ENCODE peak calls at places on chromosomes 5 and 9, in nine cellular contexts. B, H, M, A, T, D, V, E and R are unnamed samples.

GRCh38 chr9:121819511-121820231 is 168.2 kb downstream of the DAB2IP start:
- DNase-seq in D (no peak), M (peak), B (no peak), V (no peak), H (no peak), T (peak), E (no peak), A (no peak), R (no peak)

GRCh38 chr9:3491450-3491849 is 34.4 kb downstream of the RFX3 start:
- DNase-seq in D (no peak), V (no peak), M (no peak), A (no peak), T (no peak), H (no peak), E (no peak), B (no peak), R (no peak)

GRCh38 chr5:171309526-171310333 is 682 bp downstream of the TLX3 start:
- DNase-seq in M (peak), E (no peak), B (peak), A (no peak), D (no peak), H (no peak), V (no peak), T (no peak), R (no peak)

GRCh38 chr5:110751902-110752762 is 13.3 kb downstream of the SLC25A46 start:
- DNase-seq in H (no peak), T (peak), E (no peak), B (no peak), D (peak), M (peak), V (peak), A (no peak), R (no peak)

GRCh38 chr5:150653145-150653761 is 7.8 kb upstream of the MYOZ3 start:
- DNase-seq in M (no peak), E (no peak), A (no peak), D (no peak), V (no peak), H (no peak), T (peak), B (no peak), R (no peak)

GRCh38 chr9:129933709-129934586 is 98.7 kb downstream of the USP20 start:
- DNase-seq in V (no peak), T (peak), H (no peak), D (no peak), E (no peak), B (no peak), A (no peak), M (no peak), R (no peak)

GRCh38 chr9:123453904-123454321 is 97.9 kb downstream of the CRB2 start:
- DNase-seq in A (peak), T (peak), E (no peak), V (no peak), D (no peak), H (no peak), B (no peak), M (no peak), R (no peak)

GRCh38 chr5:91245074-91245452 is 138.1 kb downstream of the ARRDC3 start:
- DNase-seq in A (no peak), M (no peak), B (no peak), D (no peak), H (no peak), E (no peak), V (no peak), T (no peak), R (no peak)

GRCh38 chr9:132577119-132577518 is 5.3 kb upstream of the BARHL1 start:
- DNase-seq in D (no peak), A (no peak), E (no peak), M (no peak), V (no peak), H (no peak), T (no peak), B (no peak), R (no peak)

GRCh38 chr9:3012245-3012644 is 168.3 kb upstream of the PUM3 start:
- DNase-seq in H (no peak), B (peak), V (no peak), A (no peak), T (no peak), E (no peak), M (no peak), D (no peak), R (no peak)

GRCh38 chr9:126154182-126154827 is 172.3 kb upstream of the MVB12B start:
- DNase-seq in V (no peak), M (no peak), H (no peak), D (no peak), T (no peak), A (peak), B (no peak), E (no peak), R (no peak)

GRCh38 chr9:126155756-126156664 is 170.6 kb upstream of the MVB12B start:
- DNase-seq in H (no peak), A (peak), V (no peak), M (no peak), D (no peak), B (no peak), T (no peak), E (no peak), R (no peak)

GRCh38 chr9:126153382-126153781 is 173.2 kb upstream of the MVB12B start:
- DNase-seq in B (no peak), V (no peak), A (no peak), H (no peak), M (no peak), T (no peak), D (no peak), E (no peak), R (no peak)

GRCh38 chr9:126156898-126157297 is 169.7 kb upstream of the MVB12B start:
- DNase-seq in A (no peak), B (no peak), V (no peak), M (no peak), H (no peak), T (no peak), E (no peak), D (no peak), R (no peak)

GRCh38 chr9:126154869-126155268 is 171.8 kb upstream of the MVB12B start:
- DNase-seq in E (no peak), M (no peak), D (no peak), A (no peak), V (no peak), H (no peak), B (no peak), T (no peak), R (no peak)
- TF ChIP-seq CTCF in E (no peak), M (no peak), D (no peak), A (no peak), V (no peak), H (no peak), B (no peak), T (no peak), R (no peak)

GRCh38 chr5:128085413-128085812 is 1.8 kb downstream of the SLC12A2 start:
- DNase-seq in T (no peak), V (no peak), E (no peak), B (no peak), H (no peak), A (no peak), D (no peak), M (no peak), R (no peak)

GRCh38 chr5:128084228-128085167 is 932 bp downstream of the SLC12A2 start:
- DNase-seq in H (peak), M (peak), E (no peak), V (no peak), T (peak), A (peak), B (no peak), D (no peak), R (peak)

GRCh38 chr5:128082551-128083032 is 974 bp upstream of the SLC12A2 start:
- DNase-seq in M (no peak), D (no peak), E (no peak), B (no peak), T (no peak), A (no peak), V (no peak), H (no peak), R (no peak)

GRCh38 chr5:128083033-128083810 is at the start of gene SLC12A2:
- DNase-seq in D (peak), V (peak), A (peak), M (peak), H (peak), B (peak), E (peak), T (peak), R (peak)

GRCh38 chr5:128083811-128084227 is 253 bp downstream of the SLC12A2 start:
- DNase-seq in V (no peak), D (no peak), M (no peak), E (no peak), T (no peak), A (no peak), B (no peak), H (no peak), R (peak)
- TF ChIP-seq CTCF in V (peak), D (peak), M (no peak), E (peak), T (no peak), A (no peak), B (no peak), H (no peak), R (peak)

GRCh38 chr9:128882677-128883590 is 1.0 kb downstream of the LRRC8A start:
- DNase-seq in D (no peak), M (peak), H (no peak), T (peak), V (no peak), E (no peak), A (no peak), B (no peak), R (no peak)

GRCh38 chr9:128885376-128885775 is 3.4 kb downstream of the LRRC8A start:
- DNase-seq in B (no peak), A (no peak), E (no peak), T (no peak), M (no peak), D (no peak), V (no peak), H (no peak), R (no peak)

GRCh38 chr9:128881627-128881883 is 195 bp downstream of the KYAT1 start:
- DNase-seq in B (no peak), A (no peak), M (no peak), D (no peak), V (no peak), H (no peak), E (no peak), T (no peak), R (no peak)

GRCh38 chr9:128884164-128884563 is 2.2 kb downstream of the LRRC8A start:
- DNase-seq in A (no peak), D (no peak), T (no peak), V (no peak), E (no peak), H (no peak), M (no peak), B (no peak), R (no peak)

GRCh38 chr9:128881884-128882676 is at the start of the genes KYAT1 and LRRC8A:
- DNase-seq in H (peak), V (peak), B (peak), E (peak), A (peak), D (peak), T (peak), M (peak), R (peak)
- TF ChIP-seq CTCF in H (no peak), V (no peak), B (no peak), E (no peak), A (no peak), D (no peak), T (peak), M (no peak), R (no peak)

GRCh38 chr5:160968480-160968879 is 116.5 kb upstream of the ATP10B start:
- DNase-seq in E (no peak), H (no peak), M (no peak), T (no peak), B (no peak), D (no peak), V (no peak), A (no peak), R (no peak)

DNA sequence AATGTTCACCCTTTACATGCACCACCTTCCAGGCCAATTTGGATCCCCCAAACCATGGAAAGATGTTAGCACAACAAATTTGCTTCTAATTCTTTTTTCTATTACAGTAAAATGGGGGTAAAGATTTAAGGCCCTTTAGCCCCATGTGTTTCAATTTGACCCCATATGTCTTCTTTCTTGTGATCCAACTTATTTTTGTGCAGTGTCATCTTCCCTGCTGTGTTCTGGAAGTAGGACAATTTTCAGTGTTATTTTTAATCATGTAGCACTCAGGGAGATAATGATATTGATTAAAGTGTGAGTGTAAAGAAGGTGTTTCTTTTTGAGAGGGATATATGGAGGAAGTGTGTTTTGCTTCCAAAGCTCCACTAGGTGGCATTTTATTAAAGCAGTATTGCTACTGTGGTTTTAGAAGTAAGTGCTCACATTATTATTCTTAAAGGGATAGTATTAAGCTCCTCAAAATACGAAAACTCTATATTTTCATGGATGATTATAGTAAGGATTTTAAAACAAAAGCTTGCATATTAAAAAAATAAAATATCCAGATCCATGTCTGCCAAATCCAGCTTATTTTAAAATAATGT is 118.7 kb upstream of the ATP10B start:
- DNase-seq in A (no peak), H (no peak), M (no peak), E (no peak), B (no peak), T (no peak), D (no peak), V (no peak), R (no peak)
- TF ChIP-seq CTCF in A (no peak), H (no peak), M (peak), E (no peak), B (no peak), T (no peak), D (peak), V (no peak), R (peak)

DNA sequence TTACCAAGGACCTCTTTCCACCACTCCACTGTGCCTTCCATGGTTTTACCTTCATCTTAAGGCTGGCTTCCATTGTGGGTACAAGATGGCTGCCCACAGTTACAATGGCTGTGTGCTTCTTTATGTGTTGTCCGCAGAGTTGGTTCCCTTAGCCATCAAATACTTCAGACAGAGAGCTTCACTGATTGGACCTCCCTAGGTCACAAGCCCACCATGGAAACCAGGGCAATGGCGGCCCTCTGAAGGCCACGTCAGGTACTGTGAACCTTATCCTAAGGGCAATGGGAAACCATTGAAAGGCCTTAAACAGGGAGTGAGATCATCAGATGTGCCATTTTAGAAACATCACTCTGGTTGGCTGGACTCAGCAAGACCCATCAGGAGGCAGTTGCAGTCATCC is 2.9 kb upstream of the ARHGEF39 start:
- DNase-seq in A (no peak), B (no peak), D (no peak), T (no peak), V (no peak), E (no peak), M (no peak), H (no peak), R (no peak)
- TF ChIP-seq CTCF in A (no peak), B (no peak), D (no peak), T (no peak), V (no peak), E (no peak), M (no peak), H (no peak), R (no peak)

DNA sequence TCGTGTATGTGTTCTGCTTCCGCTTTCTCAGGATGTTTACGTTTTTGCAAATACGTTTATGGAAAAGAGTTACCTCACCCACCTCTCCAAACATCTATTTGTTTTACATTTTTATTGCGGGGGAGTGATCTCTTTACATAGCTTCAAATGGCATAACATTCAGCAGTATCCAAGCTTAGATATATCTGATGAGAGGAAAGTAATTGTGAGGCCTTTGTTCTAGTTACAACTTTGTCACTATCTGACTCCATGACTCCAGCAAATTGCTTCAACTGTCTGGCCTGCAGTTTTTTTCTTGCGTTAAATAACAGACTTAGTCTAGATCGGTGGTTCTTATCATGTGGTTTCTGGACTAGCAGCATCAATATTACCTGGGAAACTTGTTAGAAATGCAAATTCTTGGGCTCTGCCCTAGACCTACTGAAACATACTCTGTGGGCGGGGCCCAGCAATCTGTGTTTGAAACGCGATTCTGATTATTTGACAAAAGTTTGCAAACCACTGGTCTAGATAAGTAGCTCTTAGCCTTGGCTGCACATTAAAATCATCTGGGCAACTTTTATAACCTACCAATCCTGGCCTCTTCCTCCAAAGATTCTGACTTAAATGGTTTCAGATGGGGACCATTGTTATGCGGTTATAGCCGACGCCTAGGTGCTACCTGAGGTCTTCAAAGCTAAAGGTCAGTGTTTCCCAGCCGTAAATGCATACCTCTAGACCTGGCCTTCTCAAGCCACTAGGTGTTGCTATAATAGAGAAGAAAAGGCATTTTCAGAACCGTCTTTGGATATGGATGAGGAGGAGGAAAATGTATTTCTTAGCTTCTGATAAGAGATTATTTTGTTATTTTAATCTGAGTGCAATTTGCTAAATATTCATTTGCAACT is 73.9 kb downstream of the C9orf85 start:
- DNase-seq in H (no peak), M (no peak), T (no peak), D (no peak), E (no peak), V (no peak), B (no peak), A (no peak), R (no peak)
- TF ChIP-seq CTCF in H (no peak), M (no peak), T (no peak), D (no peak), E (no peak), V (no peak), B (no peak), A (no peak), R (peak)

GRCh38 chr5:112529525-112529924 is 110.4 kb upstream of the EPB41L4A start:
- DNase-seq in D (no peak), A (no peak), M (peak), E (no peak), B (no peak), H (no peak), V (no peak), T (no peak), R (no peak)
- TF ChIP-seq CTCF in D (peak), A (no peak), M (peak), E (no peak), B (no peak), H (no peak), V (no peak), T (no peak), R (peak)

GRCh38 chr9:136108648-136109266 is 9.9 kb downstream of the TMEM250 start:
- DNase-seq in V (no peak), M (no peak), H (no peak), T (no peak), B (no peak), D (no peak), A (no peak), E (no peak), R (no peak)

GRCh38 chr9:136110082-136111061 is 8.3 kb downstream of the TMEM250 start:
- DNase-seq in M (no peak), H (no peak), B (no peak), D (no peak), T (peak), E (no peak), V (no peak), A (no peak), R (no peak)

GRCh38 chr9:136107953-136108647 is 10.6 kb downstream of the TMEM250 start:
- DNase-seq in T (no peak), E (no peak), H (no peak), D (no peak), A (no peak), B (no peak), M (no peak), V (no peak), R (no peak)

GRCh38 chr9:136111190-136111589 is 7.5 kb downstream of the TMEM250 start:
- DNase-seq in E (no peak), H (no peak), M (no peak), D (no peak), T (no peak), V (no peak), A (no peak), B (no peak), R (no peak)

DNA sequence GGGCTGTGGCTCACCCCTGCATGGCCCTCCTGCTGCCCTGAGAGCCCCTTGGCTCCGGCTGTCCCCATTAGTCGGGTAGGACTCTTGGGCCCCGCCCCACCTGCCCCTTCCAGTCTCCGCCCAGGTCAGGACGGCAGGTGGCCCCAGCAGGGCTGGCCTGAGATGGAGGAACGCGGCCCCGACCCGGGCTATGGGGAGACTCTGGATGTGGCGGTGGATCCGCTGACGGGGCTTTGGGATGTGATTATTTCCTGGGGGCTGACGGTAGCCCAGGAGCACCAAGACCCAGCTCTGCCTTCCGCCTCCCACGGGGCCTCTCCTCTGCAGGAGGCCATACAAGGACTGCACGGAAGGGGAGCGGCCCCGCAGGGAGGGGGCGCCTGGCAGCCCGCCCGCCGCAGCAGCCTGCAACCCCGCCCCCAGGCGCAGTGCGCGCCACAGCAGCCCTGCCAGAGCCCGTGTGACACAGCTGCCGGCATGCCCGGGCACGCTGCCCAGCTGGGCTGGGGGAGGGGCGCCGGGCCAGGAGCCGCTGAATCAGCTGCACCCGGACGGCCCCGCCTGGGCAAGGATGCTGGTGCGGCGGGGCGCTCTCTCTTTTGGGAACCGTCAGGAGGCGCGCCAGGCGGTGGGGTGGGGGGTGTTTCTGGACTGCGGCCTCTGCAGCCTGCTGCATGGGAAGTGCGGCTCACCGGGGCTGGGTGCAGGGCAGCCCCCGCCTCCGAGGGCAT is 9.2 kb downstream of the TMEM250 start:
- DNase-seq in D (peak), V (peak), M (peak), A (peak), E (peak), H (peak), B (peak), T (peak), R (peak)
- TF ChIP-seq CTCF in D (no peak), V (peak), M (no peak), A (no peak), E (peak), H (no peak), B (no peak), T (peak), R (no peak)

DNA sequence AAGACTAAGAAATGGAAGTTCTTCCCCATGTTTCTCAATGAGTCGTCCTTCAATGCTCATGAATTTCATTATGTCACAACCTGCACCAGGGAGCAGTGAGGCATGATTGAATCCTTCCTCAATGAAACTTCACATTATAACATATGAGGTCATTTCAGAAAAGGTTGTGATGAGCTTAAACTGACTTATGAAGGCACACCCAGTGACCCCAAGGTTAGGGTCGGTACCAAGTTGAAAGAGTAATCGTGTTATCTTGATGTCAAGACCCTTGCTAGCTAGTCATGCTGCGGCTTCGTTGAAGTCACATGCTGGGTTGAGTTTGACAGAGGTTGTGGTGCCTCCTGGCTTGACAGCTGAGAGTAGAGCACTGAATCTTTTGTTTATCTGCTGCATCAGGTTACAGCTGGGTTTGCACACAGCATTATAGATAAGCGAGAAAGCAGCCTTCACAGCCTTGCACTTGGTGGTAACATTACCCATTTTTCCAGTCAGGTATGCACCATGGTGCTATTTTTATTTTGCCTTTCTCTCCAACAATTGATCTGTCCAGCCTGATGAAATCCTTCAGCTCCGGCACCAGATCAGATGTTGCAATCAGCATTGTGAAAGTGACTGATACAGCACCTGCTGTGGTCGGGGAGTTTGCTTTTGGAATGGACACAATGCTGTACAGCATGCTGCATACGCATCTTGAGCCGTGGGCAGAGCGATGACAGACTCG is 133.2 kb downstream of the ERCC6L2 start:
- DNase-seq in D (no peak), T (no peak), E (no peak), V (no peak), M (no peak), H (no peak), A (no peak), B (peak), R (no peak)
- TF ChIP-seq CTCF in D (no peak), T (no peak), E (no peak), V (no peak), M (no peak), H (no peak), A (no peak), B (no peak), R (no peak)